ENCODE peak calls at places on chromosomes 16 and 17, in nine cellular contexts. One of them, this sample, is unnamed.

GRCh38 chr16:87329436-87330256 is 12.5 kb upstream of the C16orf95 start:
- DNase-seq in WERI-Rb-1: no peak
- DNase-seq in thyroid gland: no peak
- DNase-seq in HL-60: no peak
- DNase-seq in body of pancreas: no peak
- DNase-seq in AG04450: no peak
- DNase-seq in tibial nerve: no peak
- DNase-seq in pancreas: peak; percentile 50
- DNase-seq in ovary: no peak
- DNase-seq in this sample: no peak

GRCh38 chr16:3020247-3020603 is at the start of gene TNFRSF12A:
- DNase-seq in WERI-Rb-1: peak; percentile 80
- DNase-seq in thyroid gland: peak; percentile 79
- DNase-seq in HL-60: no peak
- DNase-seq in body of pancreas: peak; percentile 89
- DNase-seq in AG04450: no peak
- DNase-seq in tibial nerve: peak; percentile 47
- DNase-seq in pancreas: peak; percentile 91
- DNase-seq in ovary: peak; percentile 80
- DNase-seq in this sample: no peak

GRCh38 chr16:84647830-84648594 is at the start of gene KLHL36:
- DNase-seq in WERI-Rb-1: peak; percentile 15
- DNase-seq in thyroid gland: peak; percentile 53
- DNase-seq in HL-60: no peak
- DNase-seq in body of pancreas: peak; percentile 46
- DNase-seq in AG04450: no peak
- DNase-seq in tibial nerve: peak; percentile 30
- DNase-seq in pancreas: peak; percentile 83
- DNase-seq in ovary: peak; percentile 82
- DNase-seq in this sample: peak; percentile 69

GRCh38 chr17:46121165-46121764 is 72.0 kb downstream of the KANSL1 start:
- DNase-seq in WERI-Rb-1: no peak
- DNase-seq in thyroid gland: no peak
- DNase-seq in HL-60: no peak
- DNase-seq in body of pancreas: no peak
- DNase-seq in AG04450: no peak
- DNase-seq in tibial nerve: no peak
- DNase-seq in pancreas: no peak
- DNase-seq in ovary: no peak
- DNase-seq in this sample: no peak

GRCh38 chr16:4313563-4314531 is 2.0 kb upstream of the GLIS2 start:
- DNase-seq in WERI-Rb-1: no peak
- DNase-seq in thyroid gland: peak; percentile 42
- DNase-seq in HL-60: no peak
- DNase-seq in body of pancreas: peak; percentile 90
- DNase-seq in AG04450: no peak
- DNase-seq in tibial nerve: no peak
- DNase-seq in pancreas: peak; percentile 89
- DNase-seq in ovary: peak; percentile 66
- DNase-seq in this sample: no peak

GRCh38 chr17:31058958-31059357 is 35.8 kb upstream of the NF1 start:
- DNase-seq in WERI-Rb-1: no peak
- DNase-seq in thyroid gland: no peak
- DNase-seq in HL-60: no peak
- DNase-seq in body of pancreas: no peak
- DNase-seq in AG04450: no peak
- DNase-seq in tibial nerve: no peak
- DNase-seq in pancreas: no peak
- DNase-seq in ovary: no peak
- DNase-seq in this sample: no peak

GRCh38 chr16:57643902-57644301 is 15.5 kb downstream of the ADGRG1 start:
- DNase-seq in WERI-Rb-1: no peak
- DNase-seq in thyroid gland: no peak
- DNase-seq in HL-60: no peak
- DNase-seq in body of pancreas: no peak
- DNase-seq in AG04450: no peak
- DNase-seq in tibial nerve: no peak
- DNase-seq in pancreas: no peak
- DNase-seq in ovary: no peak
- DNase-seq in this sample: no peak

GRCh38 chr17:74123350-74123749 is 80.1 kb upstream of the RPL38 start:
- DNase-seq in WERI-Rb-1: no peak
- DNase-seq in thyroid gland: no peak
- DNase-seq in HL-60: no peak
- DNase-seq in body of pancreas: no peak
- DNase-seq in AG04450: no peak
- DNase-seq in tibial nerve: no peak
- DNase-seq in pancreas: no peak
- DNase-seq in ovary: no peak
- DNase-seq in this sample: no peak

GRCh38 chr16:52408197-52408845 is 138.6 kb downstream of the TOX3 start:
- DNase-seq in WERI-Rb-1: no peak
- DNase-seq in thyroid gland: no peak
- DNase-seq in HL-60: no peak
- DNase-seq in body of pancreas: no peak
- DNase-seq in AG04450: no peak
- DNase-seq in tibial nerve: no peak
- DNase-seq in pancreas: no peak
- DNase-seq in ovary: no peak
- DNase-seq in this sample: no peak

GRCh38 chr17:44966348-44967025 is 1.6 kb downstream of the C1QL1 start:
- DNase-seq in WERI-Rb-1: no peak
- DNase-seq in thyroid gland: no peak
- DNase-seq in HL-60: no peak
- DNase-seq in body of pancreas: no peak
- DNase-seq in AG04450: no peak
- DNase-seq in tibial nerve: no peak
- DNase-seq in pancreas: no peak
- DNase-seq in ovary: peak; percentile 29
- DNase-seq in this sample: no peak
- H3K4me3 ChIP-seq in WERI-Rb-1: no peak overlapping the region
- H3K4me3 ChIP-seq in thyroid gland: no peak overlapping the region
- H3K4me3 ChIP-seq in HL-60: no peak overlapping the region
- H3K4me3 ChIP-seq in body of pancreas: no peak overlapping the region
- H3K4me3 ChIP-seq in AG04450: peak overlapping the region; percentile 20
- H3K4me3 ChIP-seq in tibial nerve: peak overlapping the region; percentile 15
- H3K4me3 ChIP-seq in pancreas: no peak overlapping the region
- H3K4me3 ChIP-seq in ovary: no peak overlapping the region
- H3K4me3 ChIP-seq in this sample: peak overlapping the region; percentile 40

GRCh38 chr17:61397086-61397842 is 2.4 kb upstream of the TBX2 start:
- DNase-seq in WERI-Rb-1: peak; percentile 54
- DNase-seq in thyroid gland: no peak
- DNase-seq in HL-60: no peak
- DNase-seq in body of pancreas: no peak
- DNase-seq in AG04450: no peak
- DNase-seq in tibial nerve: no peak
- DNase-seq in pancreas: no peak
- DNase-seq in ovary: no peak
- DNase-seq in this sample: no peak

GRCh38 chr17:61396586-61397085 is 3.0 kb upstream of the TBX2 start:
- DNase-seq in WERI-Rb-1: no peak
- DNase-seq in thyroid gland: no peak
- DNase-seq in HL-60: no peak
- DNase-seq in body of pancreas: no peak
- DNase-seq in AG04450: no peak
- DNase-seq in tibial nerve: no peak
- DNase-seq in pancreas: peak; percentile 77
- DNase-seq in ovary: no peak
- DNase-seq in this sample: no peak

GRCh38 chr17:61400058-61400785 is 579 bp downstream of the TBX2 start:
- DNase-seq in WERI-Rb-1: peak; percentile 57
- DNase-seq in thyroid gland: no peak
- DNase-seq in HL-60: no peak
- DNase-seq in body of pancreas: no peak
- DNase-seq in AG04450: no peak
- DNase-seq in tibial nerve: no peak
- DNase-seq in pancreas: no peak
- DNase-seq in ovary: peak; percentile 53
- DNase-seq in this sample: no peak

GRCh38 chr17:61399131-61400057 is at the start of gene TBX2:
- DNase-seq in WERI-Rb-1: peak; percentile 91
- DNase-seq in thyroid gland: peak; percentile 61
- DNase-seq in HL-60: no peak
- DNase-seq in body of pancreas: peak; percentile 50
- DNase-seq in AG04450: peak; percentile 93
- DNase-seq in tibial nerve: peak; percentile 88
- DNase-seq in pancreas: no peak
- DNase-seq in ovary: peak; percentile 71
- DNase-seq in this sample: no peak

DNA sequence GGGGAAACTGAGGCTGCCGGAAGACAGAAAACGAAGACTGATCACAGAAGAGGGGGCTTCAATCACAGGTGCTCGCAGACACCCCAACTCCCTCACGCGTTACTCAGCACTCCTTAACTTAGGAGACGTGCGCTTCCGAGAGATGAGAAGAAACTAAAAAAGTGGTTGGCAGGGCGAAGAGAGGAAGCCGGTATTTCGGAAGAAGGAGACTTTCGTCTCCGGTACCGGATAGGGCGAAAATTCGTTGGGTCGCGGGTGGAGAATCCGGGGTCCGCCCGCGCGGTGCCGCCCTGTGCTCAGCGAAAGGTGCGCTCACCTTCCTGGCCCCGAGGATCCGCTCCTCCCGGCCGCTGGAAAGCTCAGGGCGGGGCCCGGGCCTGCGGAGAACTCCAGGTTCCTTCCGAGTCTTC is 917 bp upstream of the TBX2 start:
- DNase-seq in WERI-Rb-1: no peak
- DNase-seq in thyroid gland: no peak
- DNase-seq in HL-60: no peak
- DNase-seq in body of pancreas: no peak
- DNase-seq in AG04450: no peak
- DNase-seq in tibial nerve: no peak
- DNase-seq in pancreas: no peak
- DNase-seq in ovary: no peak
- DNase-seq in this sample: no peak
- H3K27me3 ChIP-seq in WERI-Rb-1: peaks cover 23% of the 10 kb centered on the region
- H3K27me3 ChIP-seq in thyroid gland: peaks cover 31% of the 10 kb centered on the region
- H3K27me3 ChIP-seq in HL-60: peaks cover 69% of the 10 kb centered on the region
- H3K27me3 ChIP-seq in body of pancreas: peaks cover 65% of the 10 kb centered on the region
- H3K27me3 ChIP-seq in AG04450: no peaks in the 10 kb centered on the region
- H3K27me3 ChIP-seq in tibial nerve: peaks cover 58% of the 10 kb centered on the region
- H3K27me3 ChIP-seq in pancreas: no peaks in the 10 kb centered on the region
- H3K27me3 ChIP-seq in ovary: peaks cover 8% of the 10 kb centered on the region
- H3K27me3 ChIP-seq in this sample: peaks cover 79% of the 10 kb centered on the region

DNA sequence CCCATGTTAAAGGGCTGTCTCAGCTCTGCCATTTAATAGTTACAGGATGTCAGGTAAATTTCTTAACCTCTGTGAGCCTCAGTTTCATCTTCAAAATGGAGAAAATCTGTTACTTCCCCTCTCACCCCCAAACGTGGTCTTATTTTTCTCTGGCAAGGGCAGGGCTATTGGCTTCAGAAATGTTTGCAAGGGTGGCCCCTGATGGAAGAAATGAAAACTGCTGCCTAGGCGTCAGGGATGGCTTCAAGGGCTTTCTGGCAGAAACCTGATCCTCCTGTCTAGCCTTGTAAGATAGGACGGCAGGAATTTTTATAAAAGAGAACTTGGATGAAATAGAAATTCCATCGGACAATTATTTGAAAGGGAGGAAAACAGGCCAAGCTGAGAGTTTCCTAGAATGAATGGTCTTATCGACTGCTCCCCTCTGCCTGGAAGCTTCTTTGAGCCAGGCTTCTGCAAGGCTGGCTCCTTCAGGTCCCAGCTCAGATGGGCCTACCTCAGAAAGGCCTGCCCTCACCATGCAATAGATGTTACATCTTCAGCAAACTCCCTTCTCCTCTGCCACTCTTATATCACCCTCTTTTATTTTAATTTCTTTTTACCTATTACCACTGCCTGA is 43.0 kb upstream of the TANGO6 start:
- DNase-seq in WERI-Rb-1: peak; percentile 72
- DNase-seq in thyroid gland: peak; percentile 81
- DNase-seq in HL-60: peak; percentile 65
- DNase-seq in body of pancreas: peak; percentile 73
- DNase-seq in AG04450: peak; percentile 66
- DNase-seq in tibial nerve: peak; percentile 24
- DNase-seq in pancreas: no peak
- DNase-seq in ovary: peak; percentile 82
- DNase-seq in this sample: peak; percentile 51
- TF ChIP-seq CTCF in WERI-Rb-1: peak; percentile 67
- TF ChIP-seq CTCF in thyroid gland: peak; percentile 46
- TF ChIP-seq CTCF in HL-60: peak; percentile 65
- TF ChIP-seq CTCF in body of pancreas: peak; percentile 92
- TF ChIP-seq CTCF in AG04450: peak; percentile 89
- TF ChIP-seq CTCF in tibial nerve: peak; percentile 52
- TF ChIP-seq CTCF in pancreas: peak; percentile 40
- TF ChIP-seq CTCF in ovary: peak; percentile 69
- TF ChIP-seq CTCF in this sample: peak; percentile 66

DNA sequence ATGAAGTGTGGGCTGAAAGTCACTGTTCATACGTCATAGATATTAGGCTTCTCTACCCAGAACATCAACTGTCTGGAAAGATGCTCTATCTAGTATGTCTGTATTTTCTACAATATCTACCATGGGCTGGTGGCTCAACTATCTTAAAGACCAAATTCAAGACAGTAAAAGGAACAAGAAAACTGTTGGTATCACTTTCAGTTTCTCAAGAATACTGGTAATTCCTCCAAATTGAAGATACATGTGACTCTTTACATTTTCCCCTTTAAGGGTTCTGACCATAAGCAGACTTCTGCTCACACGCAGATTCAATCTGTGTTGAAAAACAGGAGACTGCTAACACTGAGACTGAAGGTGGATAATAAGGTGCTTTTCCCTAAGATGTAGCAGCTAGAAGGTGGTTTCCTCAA is 24.2 kb downstream of the XPO6 start:
- DNase-seq in WERI-Rb-1: no peak
- DNase-seq in thyroid gland: no peak
- DNase-seq in HL-60: no peak
- DNase-seq in body of pancreas: no peak
- DNase-seq in AG04450: no peak
- DNase-seq in tibial nerve: no peak
- DNase-seq in pancreas: no peak
- DNase-seq in ovary: no peak
- DNase-seq in this sample: no peak
- H3K4me3 ChIP-seq in WERI-Rb-1: no peak overlapping the region
- H3K4me3 ChIP-seq in thyroid gland: no peak overlapping the region
- H3K4me3 ChIP-seq in HL-60: no peak overlapping the region
- H3K4me3 ChIP-seq in body of pancreas: no peak overlapping the region
- H3K4me3 ChIP-seq in AG04450: no peak overlapping the region
- H3K4me3 ChIP-seq in tibial nerve: no peak overlapping the region
- H3K4me3 ChIP-seq in pancreas: no peak overlapping the region
- H3K4me3 ChIP-seq in ovary: no peak overlapping the region
- H3K4me3 ChIP-seq in this sample: no peak overlapping the region